ENCODE peak calls at places on chromosomes 2 and 18, in ten cellular contexts. X, Y, F, U, W, T, L, B, P and D are unnamed samples.

GRCh38 chr18:38688402-38688801 is 1122.8 kb upstream of the CELF4 start:
- DNase-seq in X (no peak), Y (no peak), F (no peak), U (no peak), W (no peak), T (no peak), L (no peak), B (no peak), P (no peak), D (no peak)

GRCh38 chr2:70676301-70677035 is 91.5 kb downstream of the ADD2 start:
- DNase-seq in X (peak; percentile 33), Y (no peak), F (no peak), U (no peak), W (no peak), T (no peak), L (no peak), B (no peak), P (no peak), D (peak; percentile 46)

GRCh38 chr2:96505231-96505889 is at the start of gene NEURL3:
- DNase-seq in X (no peak), Y (peak; percentile 62), F (no peak), U (no peak), W (no peak), T (peak; percentile 12), L (no peak), B (peak; percentile 50), P (peak; percentile 88), D (no peak)

GRCh38 chr2:226256709-226257401 is 542.8 kb downstream of the IRS1 start:
- DNase-seq in X (no peak), Y (no peak), F (no peak), U (no peak), W (no peak), T (peak; percentile 11), L (no peak), B (peak; percentile 3), P (no peak), D (no peak)

GRCh38 chr2:178553047-178553446 is 72.8 kb downstream of the PLEKHA3 start:
- DNase-seq in X (no peak), Y (no peak), F (no peak), U (no peak), W (no peak), T (peak; percentile 41), L (no peak), B (peak; percentile 93), P (peak; percentile 6), D (no peak)

GRCh38 chr2:7825591-7826312 is 856.1 kb upstream of the ID2 start:
- DNase-seq in X (no peak), Y (no peak), F (no peak), U (no peak), W (no peak), T (no peak), L (peak; percentile 12), B (peak; percentile 53), P (no peak), D (no peak)

GRCh38 chr2:102037681-102038080 is 45.9 kb downstream of the IL1R2 start:
- DNase-seq in X (no peak), Y (no peak), F (no peak), U (no peak), W (no peak), T (peak; percentile 92), L (no peak), B (peak; percentile 93), P (no peak), D (no peak)

GRCh38 chr2:217573565-217573964 is 429.2 kb downstream of the TNS1 start:
- DNase-seq in X (no peak), Y (no peak), F (no peak), U (no peak), W (no peak), T (peak; percentile 7), L (no peak), B (peak; percentile 44), P (peak; percentile 65), D (no peak)

GRCh38 chr2:234631896-234632514 is 135.1 kb upstream of the ARL4C start:
- DNase-seq in X (no peak), Y (no peak), F (no peak), U (no peak), W (no peak), T (no peak), L (no peak), B (no peak), P (no peak), D (no peak)